ENCODE peak calls at places on chromosomes 6 and 20, in ten cellular contexts. N, K, R, B, G, E, A, Q, T and I are unnamed samples.

GRCh38 chr6:3312604-3313167 is 53.9 kb downstream of the PSMG4 start:
- DNase-seq in N (no peak), K (no peak), R (no peak), B (no peak), G (no peak), E (no peak), A (no peak), Q (no peak), T (no peak), I (no peak)

GRCh38 chr6:83097204-83097603 is 29.7 kb downstream of the DOP1A start:
- DNase-seq in N (no peak), K (no peak), R (no peak), B (no peak), G (no peak), E (no peak), A (no peak), Q (no peak), T (no peak), I (no peak)

GRCh38 chr20:4087923-4088322 is 72.6 kb upstream of the RNF24 start:
- DNase-seq in N (no peak), K (no peak), R (no peak), B (no peak), G (peak; percentile 42), E (no peak), A (peak; percentile 69), Q (no peak), T (no peak), I (no peak)

GRCh38 chr20:62255976-62256375 is 17.7 kb downstream of the OSBPL2 start:
- DNase-seq in N (no peak), K (no peak), R (no peak), B (no peak), G (no peak), E (no peak), A (no peak), Q (no peak), T (no peak), I (no peak)

GRCh38 chr20:3934628-3935027 is 45.4 kb downstream of the PANK2 start:
- DNase-seq in N (no peak), K (no peak), R (no peak), B (no peak), G (no peak), E (no peak), A (peak; percentile 44), Q (no peak), T (no peak), I (no peak)

GRCh38 chr6:47197672-47198640 is 111.7 kb downstream of the TNFRSF21 start:
- DNase-seq in N (no peak), K (no peak), R (peak; percentile 49), B (no peak), G (no peak), E (no peak), A (no peak), Q (no peak), T (no peak), I (no peak)

GRCh38 chr20:33812673-33813462 is 1.7 kb downstream of the CHMP4B start:
- DNase-seq in N (no peak), K (no peak), R (no peak), B (peak; percentile 83), G (peak; percentile 38), E (peak; percentile 32), A (peak; percentile 36), Q (no peak), T (peak; percentile 58), I (no peak)

GRCh38 chr6:105174512-105174911 is 5.3 kb downstream of the POPDC3 start:
- DNase-seq in N (no peak), K (no peak), R (no peak), B (no peak), G (peak; percentile 48), E (no peak), A (peak; percentile 84), Q (no peak), T (no peak), I (no peak)

GRCh38 chr6:111792914-111793700 is 80.1 kb downstream of the FYN start:
- DNase-seq in N (peak; percentile 43), K (no peak), R (no peak), B (no peak), G (no peak), E (no peak), A (no peak), Q (no peak), T (no peak), I (no peak)

GRCh38 chr6:27492776-27493175 is 19.9 kb upstream of the ZNF184 start:
- DNase-seq in N (no peak), K (no peak), R (no peak), B (no peak), G (no peak), E (no peak), A (no peak), Q (no peak), T (no peak), I (no peak)

GRCh38 chr6:167588181-167588919 is 238.4 kb upstream of the AFDN start:
- DNase-seq in N (no peak), K (no peak), R (no peak), B (no peak), G (no peak), E (no peak), A (no peak), Q (no peak), T (no peak), I (no peak)

DNA sequence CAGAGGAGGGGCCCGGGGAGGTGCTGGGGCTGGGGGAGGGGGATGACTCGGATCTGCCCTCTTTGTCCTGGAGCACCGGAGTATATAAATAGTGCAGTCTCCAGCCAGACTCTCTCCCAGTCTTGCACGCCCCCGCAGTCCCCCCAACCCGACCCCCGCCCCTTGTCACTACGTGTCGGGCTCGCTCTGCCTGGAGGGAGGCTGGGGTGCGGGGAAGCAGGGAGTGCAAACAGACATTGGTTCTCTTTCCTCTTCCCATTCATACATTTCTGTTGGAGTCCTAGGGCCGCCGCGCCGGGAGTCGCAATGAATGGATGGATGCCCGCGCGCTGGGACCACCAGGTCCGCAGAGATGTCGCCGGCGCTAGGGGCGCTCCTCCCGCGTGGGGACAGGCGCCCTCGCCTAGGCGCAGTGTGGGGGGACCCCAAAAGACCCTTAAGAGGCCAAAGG is 179.3 kb downstream of the TBXT start:
- DNase-seq in N (no peak), K (no peak), R (no peak), B (no peak), G (no peak), E (peak; percentile 57), A (no peak), Q (no peak), T (peak; percentile 60), I (no peak)
- TF ChIP-seq CTCF in N (no peak), K (no peak), R (no peak), B (no peak), G (no peak), E (peak; percentile 24), A (no peak), Q (no peak), T (peak; percentile 45), I (no peak)

GRCh38 chr6:100376103-100376502 is 88.6 kb downstream of the SIM1 start:
- DNase-seq in N (no peak), K (no peak), R (no peak), B (no peak), G (no peak), E (no peak), A (no peak), Q (no peak), T (peak; percentile 15), I (no peak)

GRCh38 chr6:100372326-100372725 is 92.4 kb downstream of the SIM1 start:
- DNase-seq in N (no peak), K (no peak), R (no peak), B (no peak), G (no peak), E (no peak), A (no peak), Q (no peak), T (no peak), I (no peak)

GRCh38 chr6:100371591-100371990 is 93.1 kb downstream of the SIM1 start:
- DNase-seq in N (no peak), K (no peak), R (no peak), B (no peak), G (no peak), E (no peak), A (no peak), Q (no peak), T (no peak), I (no peak)

GRCh38 chr6:100366419-100366818 is 98.3 kb downstream of the SIM1 start:
- DNase-seq in N (no peak), K (no peak), R (no peak), B (peak; percentile 18), G (peak; percentile 39), E (no peak), A (peak; percentile 88), Q (no peak), T (no peak), I (no peak)

DNA sequence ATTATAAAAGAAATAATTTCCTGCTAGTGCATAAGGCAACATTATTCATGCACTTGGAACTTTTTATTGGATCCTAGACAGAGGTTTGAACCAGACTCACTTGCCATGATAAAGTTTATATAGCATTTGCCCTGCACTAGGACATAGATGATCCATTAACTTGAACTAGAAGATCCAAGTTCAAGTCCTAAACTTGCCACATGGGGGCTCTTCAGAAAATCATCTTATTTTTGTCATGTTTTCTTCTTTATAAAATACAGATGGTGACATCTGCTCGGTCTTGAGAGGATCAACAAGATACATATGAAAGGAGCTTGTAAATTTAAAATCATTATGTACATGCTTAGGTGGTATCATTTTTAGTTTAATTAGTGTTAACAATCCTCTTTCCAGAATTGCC is 94.5 kb downstream of the SIM1 start:
- DNase-seq in N (no peak), K (no peak), R (peak; percentile 4), B (no peak), G (no peak), E (no peak), A (peak; percentile 27), Q (no peak), T (no peak), I (no peak)
- TF ChIP-seq CTCF in N (no peak), K (no peak), R (peak; percentile 65), B (no peak), G (no peak), E (no peak), A (peak; percentile 18), Q (no peak), T (no peak), I (no peak)

DNA sequence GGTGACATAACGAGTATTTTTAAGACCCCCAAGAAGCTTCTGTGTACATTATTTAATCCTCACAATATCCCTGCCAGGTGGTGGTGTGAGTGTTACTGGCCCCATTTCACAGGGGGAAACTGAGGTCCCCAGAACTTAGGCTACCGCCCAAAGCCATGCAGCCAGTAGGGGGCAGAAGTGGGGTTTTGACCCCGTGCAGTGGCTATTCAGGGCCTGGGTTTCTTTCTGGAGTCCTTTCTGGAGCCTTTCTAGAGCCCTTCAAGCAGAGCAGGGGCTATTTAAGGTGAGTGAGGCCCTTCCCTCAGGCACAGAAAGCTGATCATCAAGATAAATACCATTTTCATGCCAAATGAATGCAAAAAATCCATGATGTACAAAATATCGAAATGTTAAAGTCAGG is 59.0 kb downstream of the CTCFL start:
- DNase-seq in N (no peak), K (no peak), R (peak; percentile 37), B (no peak), G (no peak), E (no peak), A (no peak), Q (no peak), T (no peak), I (no peak)
- TF ChIP-seq CTCF in N (peak; percentile 48), K (no peak), R (peak; percentile 86), B (no peak), G (no peak), E (no peak), A (peak; percentile 6), Q (peak; percentile 29), T (peak; percentile 33), I (peak; percentile 17)

DNA sequence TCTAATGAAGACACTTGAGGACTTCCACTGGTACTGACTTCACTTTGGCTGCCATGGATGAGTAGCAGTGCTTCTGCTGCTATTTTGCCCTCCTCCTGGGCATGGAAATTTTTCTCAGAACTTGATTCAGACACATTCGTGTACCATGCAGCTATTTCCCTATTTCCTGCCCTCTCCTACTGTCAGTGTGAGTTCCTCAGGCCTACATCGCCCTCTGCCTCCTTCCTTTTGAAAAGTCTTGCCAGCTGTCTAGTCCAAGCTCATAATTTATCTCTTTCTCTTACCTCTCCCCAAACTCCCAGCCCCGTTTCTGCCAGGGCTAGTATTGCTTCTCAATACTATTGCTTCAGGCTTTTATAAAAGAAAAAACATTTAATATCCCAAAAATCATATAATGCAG is 470.2 kb downstream of the ADGRB3 start:
- DNase-seq in N (no peak), K (no peak), R (no peak), B (no peak), G (no peak), E (no peak), A (peak; percentile 55), Q (no peak), T (no peak), I (no peak)
- TF ChIP-seq CTCF in N (no peak), K (no peak), R (no peak), B (no peak), G (no peak), E (no peak), A (peak; percentile 12), Q (no peak), T (peak; percentile 17), I (no peak)